ENCODE peak calls at places on chromosomes 7 and 10, in nine cellular contexts. A is M059J; N is GM20000; K is activated T-cell treated with anti-CD3 and anti-CD28 coated beads for 48 hours; T is stimulated activated naive CD4-positive, alpha-beta T cell; Q is NCI-H1694 treated with DMSO at 0.1 percent for 48 hours; X is Jurkat, Clone E6-1; G is HepG2; L is HS-5. R is an unnamed sample.

GRCh38 chr7:1468203-1468602 is 8.9 kb upstream of the MICALL2 start:
- DNase-seq in T (no peak), Q (no peak), G (no peak), L (no peak), K (no peak), X (no peak), N (no peak), A (no peak), R (no peak)

GRCh38 chr7:2261611-2262010 is 19.6 kb downstream of the NUDT1 start:
- DNase-seq in T (peak; percentile 12), A (no peak), K (no peak), Q (no peak), L (no peak), G (no peak), X (no peak), N (peak; percentile 76), R (no peak)

GRCh38 chr7:7257899-7258692 is 75.8 kb downstream of the C1GALT1 start:
- DNase-seq in G (no peak), T (no peak), L (no peak), Q (no peak), N (peak; percentile 61), X (no peak), K (no peak), A (no peak), R (peak; percentile 8)

GRCh38 chr10:11472158-11472753 is 139.2 kb downstream of the USP6NL start:
- DNase-seq in N (peak; percentile 76), T (peak; percentile 40), X (peak; percentile 65), A (peak; percentile 18), K (peak; percentile 63), Q (peak; percentile 45), G (peak; percentile 44), L (no peak), R (peak; percentile 61)

GRCh38 chr10:5531558-5532230 is 6.9 kb downstream of the CALML3 start:
- DNase-seq in Q (no peak), L (no peak), K (no peak), T (no peak), X (no peak), N (no peak), G (peak; percentile 51), A (no peak), R (no peak)

GRCh38 chr10:12531305-12531738 is 182.0 kb downstream of the CAMK1D start:
- DNase-seq in G (no peak), N (no peak), Q (no peak), L (no peak), K (no peak), A (no peak), X (no peak), T (no peak), R (no peak)

GRCh38 chr10:97350138-97350537 is 15.6 kb upstream of the FRAT2 start:
- DNase-seq in X (no peak), L (no peak), N (no peak), K (no peak), T (no peak), G (no peak), A (no peak), Q (no peak), R (no peak)

GRCh38 chr7:40922316-40922670 is 780.6 kb downstream of the INHBA start:
- DNase-seq in Q (no peak), A (peak; percentile 97), G (no peak), X (no peak), L (peak; percentile 24), N (no peak), T (no peak), K (no peak), R (peak; percentile 91)

GRCh38 chr7:29996321-29996720 is 6.7 kb upstream of the SCRN1 start:
- DNase-seq in X (no peak), N (no peak), Q (no peak), G (no peak), K (no peak), T (no peak), L (no peak), A (no peak), R (no peak)

GRCh38 chr7:117247809-117248208 is 75.0 kb downstream of the WNT2 start:
- DNase-seq in Q (no peak), N (no peak), A (no peak), L (no peak), X (no peak), T (no peak), G (no peak), K (no peak), R (no peak)

GRCh38 chr10:21523557-21524008 is 1.9 kb downstream of the SKIDA1 start:
- DNase-seq in T (no peak), K (no peak), N (no peak), X (no peak), A (peak; percentile 53), L (no peak), G (peak; percentile 54), Q (peak; percentile 67), R (no peak)

GRCh38 chr10:119113805-119114732 is 10.2 kb downstream of the DENND10 start:
- DNase-seq in T (no peak), N (no peak), L (peak; percentile 85), Q (no peak), G (peak; percentile 98), A (peak; percentile 42), K (no peak), X (no peak), R (peak; percentile 94)

GRCh38 chr7:107995184-107996071 is 7.5 kb downstream of the LAMB1 start:
- DNase-seq in A (peak; percentile 93), X (no peak), G (peak; percentile 82), Q (no peak), K (no peak), N (no peak), L (peak; percentile 75), T (no peak), R (peak; percentile 94)

GRCh38 chr7:69047166-69047760 is 551.0 kb upstream of the AUTS2 start:
- DNase-seq in K (no peak), N (no peak), T (no peak), X (no peak), L (no peak), G (no peak), A (no peak), Q (no peak), R (no peak)

GRCh38 chr10:79384773-79385391 is 37.6 kb downstream of the PPIF start:
- DNase-seq in A (no peak), K (no peak), G (no peak), Q (no peak), T (no peak), X (no peak), N (peak; percentile 7), L (no peak), R (no peak)

GRCh38 chr10:28875535-28876208 is 198.4 kb downstream of the BAMBI start:
- DNase-seq in L (no peak), T (no peak), X (no peak), A (peak; percentile 74), K (no peak), Q (no peak), G (peak; percentile 73), N (no peak), R (peak; percentile 52)

GRCh38 chr7:862157-862556 is 14.2 kb upstream of the GET4 start:
- DNase-seq in A (no peak), N (no peak), L (no peak), Q (no peak), G (no peak), K (no peak), X (no peak), T (no peak), R (no peak)

GRCh38 chr7:159215053-159215452 is 70.4 kb upstream of the VIPR2 start:
- DNase-seq in K (no peak), X (no peak), L (no peak), G (no peak), T (no peak), N (no peak), A (no peak), Q (no peak), R (no peak)

GRCh38 chr7:47283497-47284131 is 298.3 kb downstream of the TNS3 start:
- DNase-seq in G (peak; percentile 84), A (no peak), K (no peak), L (no peak), N (no peak), X (no peak), Q (no peak), T (no peak), R (no peak)

GRCh38 chr7:55246181-55246580 is 119.0 kb upstream of the LANCL2 start:
- DNase-seq in T (no peak), L (no peak), G (no peak), N (no peak), A (peak; percentile 32), X (no peak), K (no peak), Q (no peak), R (peak; percentile 39)

GRCh38 chr10:121683803-121684202 is 85.6 kb upstream of the FGFR2 start:
- DNase-seq in T (no peak), Q (no peak), L (no peak), X (no peak), N (no peak), A (no peak), G (no peak), K (no peak), R (no peak)

GRCh38 chr7:85186521-85187241 is at the start of gene SEMA3D:
- DNase-seq in K (peak; percentile 37), G (peak; percentile 12), T (no peak), N (peak; percentile 76), Q (peak; percentile 77), L (no peak), A (peak; percentile 84), X (peak; percentile 32), R (peak; percentile 83)

GRCh38 chr7:47285860-47286491 is 295.9 kb downstream of the TNS3 start:
- DNase-seq in Q (peak; percentile 67), X (no peak), N (no peak), L (peak; percentile 28), T (no peak), K (no peak), G (no peak), A (no peak), R (no peak)

GRCh38 chr10:31753681-31754080 is 174.9 kb downstream of the ARHGAP12 start:
- DNase-seq in Q (no peak), T (no peak), G (no peak), A (no peak), N (no peak), L (no peak), K (no peak), X (no peak), R (no peak)

GRCh38 chr7:38438938-38439337 is 165.5 kb upstream of the TARP start:
- DNase-seq in X (no peak), L (no peak), G (no peak), Q (no peak), N (no peak), K (no peak), T (no peak), A (no peak), R (no peak)

GRCh38 chr10:121862624-121863023 is 65.2 kb downstream of the ATE1 start:
- DNase-seq in N (no peak), K (no peak), G (no peak), Q (no peak), X (peak; percentile 11), T (no peak), L (no peak), A (no peak), R (no peak)

GRCh38 chr7:22865607-22865970 is 42.9 kb upstream of the TOMM7 start:
- DNase-seq in N (no peak), X (no peak), G (no peak), K (no peak), A (no peak), L (no peak), T (no peak), Q (no peak), R (peak; percentile 66)

GRCh38 chr7:25885057-25885576 is 266.9 kb upstream of the NFE2L3 start:
- DNase-seq in T (no peak), K (no peak), G (no peak), Q (no peak), A (no peak), N (no peak), X (no peak), L (no peak), R (no peak)

GRCh38 chr7:45709168-45710034 is 135.2 kb downstream of the ADCY1 start:
- DNase-seq in G (no peak), X (no peak), L (peak; percentile 20), A (no peak), T (no peak), N (no peak), K (no peak), Q (no peak), R (peak; percentile 55)

GRCh38 chr10:130146042-130146441 is 9.9 kb downstream of the GLRX3 start:
- DNase-seq in T (no peak), L (no peak), X (no peak), G (no peak), N (no peak), Q (no peak), K (no peak), A (no peak), R (no peak)

GRCh38 chr10:126104767-126105166 is 208.4 kb downstream of the FANK1 start:
- DNase-seq in Q (no peak), A (no peak), T (no peak), L (no peak), N (no peak), K (no peak), X (no peak), G (no peak), R (no peak)